ENCODE peak calls at places on chromosome 12, in eight cellular contexts. One of them, this sample, is unnamed. For H3K4me1, the result is how much of the 10 kb centered on the place peaks cover.

GRCh38 chr12:67630373-67631088 is 18.0 kb upstream of the DYRK2 start:
- DNase-seq in heart right ventricle: no peak
- DNase-seq in GM23248: no peak
- DNase-seq in mucosa of descending colon: peak
- DNase-seq in PC-3: peak
- DNase-seq in keratinocyte: no peak
- DNase-seq in suprapubic skin: no peak
- DNase-seq in IMR-90: no peak
- DNase-seq in this sample: peak

GRCh38 chr12:76586764-76587395 is 27.3 kb upstream of the OSBPL8 start:
- DNase-seq in heart right ventricle: peak
- DNase-seq in suprapubic skin: no peak
- DNase-seq in keratinocyte: no peak
- DNase-seq in PC-3: peak
- DNase-seq in mucosa of descending colon: no peak
- DNase-seq in GM23248: peak
- DNase-seq in IMR-90: peak
- DNase-seq in this sample: peak

GRCh38 chr12:50246873-50247612 is 36.3 kb downstream of the LIMA1 start:
- DNase-seq in IMR-90: peak
- DNase-seq in suprapubic skin: no peak
- DNase-seq in heart right ventricle: peak
- DNase-seq in PC-3: peak
- DNase-seq in keratinocyte: peak
- DNase-seq in GM23248: peak
- DNase-seq in mucosa of descending colon: peak
- DNase-seq in this sample: peak

GRCh38 chr12:57852620-57853509 is 6.3 kb upstream of the CTDSP2 start:
- DNase-seq in heart right ventricle: peak
- DNase-seq in keratinocyte: no peak
- DNase-seq in suprapubic skin: peak
- DNase-seq in PC-3: no peak
- DNase-seq in IMR-90: no peak
- DNase-seq in GM23248: no peak
- DNase-seq in mucosa of descending colon: no peak
- DNase-seq in this sample: no peak

GRCh38 chr12:114013601-114014345 is 47.6 kb upstream of the RBM19 start:
- DNase-seq in IMR-90: peak
- DNase-seq in PC-3: peak
- DNase-seq in heart right ventricle: peak
- DNase-seq in GM23248: peak
- DNase-seq in keratinocyte: no peak
- DNase-seq in suprapubic skin: no peak
- DNase-seq in mucosa of descending colon: no peak
- DNase-seq in this sample: no peak

GRCh38 chr12:81416571-81416970 is 338.7 kb downstream of the ACSS3 start:
- DNase-seq in IMR-90: no peak
- DNase-seq in keratinocyte: no peak
- DNase-seq in PC-3: no peak
- DNase-seq in GM23248: no peak
- DNase-seq in suprapubic skin: no peak
- DNase-seq in mucosa of descending colon: no peak
- DNase-seq in heart right ventricle: no peak
- DNase-seq in this sample: no peak

GRCh38 chr12:56157201-56158028 is 744 bp upstream of the MYL6 start:
- DNase-seq in keratinocyte: no peak
- DNase-seq in heart right ventricle: peak
- DNase-seq in suprapubic skin: peak
- DNase-seq in mucosa of descending colon: peak
- DNase-seq in PC-3: peak
- DNase-seq in GM23248: peak
- DNase-seq in IMR-90: peak
- DNase-seq in this sample: peak

GRCh38 chr12:11067514-11067913 is 5.4 kb upstream of the TAS2R46 start:
- DNase-seq in heart right ventricle: peak
- DNase-seq in PC-3: no peak
- DNase-seq in IMR-90: peak
- DNase-seq in suprapubic skin: no peak
- DNase-seq in keratinocyte: no peak
- DNase-seq in mucosa of descending colon: no peak
- DNase-seq in GM23248: peak
- DNase-seq in this sample: peak

GRCh38 chr12:93318720-93319522 is 58.8 kb upstream of the NUDT4 start:
- DNase-seq in GM23248: peak
- DNase-seq in suprapubic skin: no peak
- DNase-seq in heart right ventricle: no peak
- DNase-seq in mucosa of descending colon: no peak
- DNase-seq in PC-3: no peak
- DNase-seq in keratinocyte: no peak
- DNase-seq in IMR-90: no peak
- DNase-seq in this sample: no peak

GRCh38 chr12:49827351-49828099 is 688 bp downstream of the NCKAP5L start:
- DNase-seq in keratinocyte: no peak
- DNase-seq in PC-3: peak
- DNase-seq in IMR-90: peak
- DNase-seq in mucosa of descending colon: peak
- DNase-seq in GM23248: peak
- DNase-seq in suprapubic skin: no peak
- DNase-seq in heart right ventricle: peak
- DNase-seq in this sample: peak

GRCh38 chr12:25830456-25830855 is 128.0 kb upstream of the RASSF8 start:
- DNase-seq in keratinocyte: no peak
- DNase-seq in suprapubic skin: no peak
- DNase-seq in mucosa of descending colon: no peak
- DNase-seq in IMR-90: no peak
- DNase-seq in heart right ventricle: no peak
- DNase-seq in PC-3: no peak
- DNase-seq in GM23248: peak
- DNase-seq in this sample: no peak

GRCh38 chr12:6122211-6122610 is 2.3 kb downstream of the VWF start:
- DNase-seq in mucosa of descending colon: no peak
- DNase-seq in IMR-90: no peak
- DNase-seq in GM23248: no peak
- DNase-seq in keratinocyte: no peak
- DNase-seq in heart right ventricle: no peak
- DNase-seq in PC-3: no peak
- DNase-seq in suprapubic skin: no peak
- DNase-seq in this sample: no peak

GRCh38 chr12:47889040-47889439 is 15.8 kb downstream of the VDR start:
- DNase-seq in IMR-90: no peak
- DNase-seq in PC-3: no peak
- DNase-seq in heart right ventricle: no peak
- DNase-seq in keratinocyte: no peak
- DNase-seq in GM23248: peak
- DNase-seq in mucosa of descending colon: no peak
- DNase-seq in suprapubic skin: no peak
- DNase-seq in this sample: peak

GRCh38 chr12:76398106-76398505 is 49.9 kb upstream of the BBS10 start:
- DNase-seq in IMR-90: no peak
- DNase-seq in mucosa of descending colon: no peak
- DNase-seq in keratinocyte: no peak
- DNase-seq in PC-3: no peak
- DNase-seq in suprapubic skin: no peak
- DNase-seq in GM23248: peak
- DNase-seq in heart right ventricle: no peak
- DNase-seq in this sample: no peak

GRCh38 chr12:103114296-103115055 is 157.0 kb downstream of the ASCL1 start:
- DNase-seq in mucosa of descending colon: no peak
- DNase-seq in heart right ventricle: no peak
- DNase-seq in PC-3: no peak
- DNase-seq in IMR-90: no peak
- DNase-seq in keratinocyte: no peak
- DNase-seq in suprapubic skin: no peak
- DNase-seq in GM23248: no peak
- DNase-seq in this sample: no peak

GRCh38 chr12:9864913-9865675 is 4.1 kb downstream of the CLEC2B start:
- DNase-seq in heart right ventricle: no peak
- DNase-seq in GM23248: no peak
- DNase-seq in PC-3: no peak
- DNase-seq in suprapubic skin: no peak
- DNase-seq in keratinocyte: no peak
- DNase-seq in IMR-90: no peak
- DNase-seq in mucosa of descending colon: no peak
- DNase-seq in this sample: no peak

GRCh38 chr12:18158774-18159557 is 69.0 kb upstream of the RERGL start:
- DNase-seq in mucosa of descending colon: no peak
- DNase-seq in GM23248: peak
- DNase-seq in IMR-90: peak
- DNase-seq in suprapubic skin: no peak
- DNase-seq in PC-3: peak
- DNase-seq in keratinocyte: no peak
- DNase-seq in heart right ventricle: no peak
- DNase-seq in this sample: peak

GRCh38 chr12:10102322-10102721 is 3.5 kb upstream of the CLEC1A start:
- DNase-seq in suprapubic skin: no peak
- DNase-seq in GM23248: no peak
- DNase-seq in heart right ventricle: no peak
- DNase-seq in PC-3: no peak
- DNase-seq in mucosa of descending colon: no peak
- DNase-seq in IMR-90: no peak
- DNase-seq in keratinocyte: no peak
- DNase-seq in this sample: no peak

GRCh38 chr12:104566244-104566993 is 109.7 kb downstream of the CHST11 start:
- DNase-seq in suprapubic skin: no peak
- DNase-seq in mucosa of descending colon: no peak
- DNase-seq in heart right ventricle: no peak
- DNase-seq in PC-3: no peak
- DNase-seq in IMR-90: no peak
- DNase-seq in GM23248: peak
- DNase-seq in keratinocyte: no peak
- DNase-seq in this sample: no peak

GRCh38 chr12:115135800-115136211 is 451.8 kb upstream of the TBX3 start:
- DNase-seq in IMR-90: peak
- DNase-seq in suprapubic skin: peak
- DNase-seq in heart right ventricle: peak
- DNase-seq in GM23248: peak
- DNase-seq in PC-3: no peak
- DNase-seq in keratinocyte: no peak
- DNase-seq in mucosa of descending colon: peak
- DNase-seq in this sample: peak

GRCh38 chr12:116091579-116091978 is 185.9 kb downstream of the MED13L start:
- DNase-seq in suprapubic skin: no peak
- DNase-seq in PC-3: no peak
- DNase-seq in mucosa of descending colon: no peak
- DNase-seq in GM23248: peak
- DNase-seq in keratinocyte: no peak
- DNase-seq in heart right ventricle: no peak
- DNase-seq in IMR-90: no peak
- DNase-seq in this sample: no peak

DNA sequence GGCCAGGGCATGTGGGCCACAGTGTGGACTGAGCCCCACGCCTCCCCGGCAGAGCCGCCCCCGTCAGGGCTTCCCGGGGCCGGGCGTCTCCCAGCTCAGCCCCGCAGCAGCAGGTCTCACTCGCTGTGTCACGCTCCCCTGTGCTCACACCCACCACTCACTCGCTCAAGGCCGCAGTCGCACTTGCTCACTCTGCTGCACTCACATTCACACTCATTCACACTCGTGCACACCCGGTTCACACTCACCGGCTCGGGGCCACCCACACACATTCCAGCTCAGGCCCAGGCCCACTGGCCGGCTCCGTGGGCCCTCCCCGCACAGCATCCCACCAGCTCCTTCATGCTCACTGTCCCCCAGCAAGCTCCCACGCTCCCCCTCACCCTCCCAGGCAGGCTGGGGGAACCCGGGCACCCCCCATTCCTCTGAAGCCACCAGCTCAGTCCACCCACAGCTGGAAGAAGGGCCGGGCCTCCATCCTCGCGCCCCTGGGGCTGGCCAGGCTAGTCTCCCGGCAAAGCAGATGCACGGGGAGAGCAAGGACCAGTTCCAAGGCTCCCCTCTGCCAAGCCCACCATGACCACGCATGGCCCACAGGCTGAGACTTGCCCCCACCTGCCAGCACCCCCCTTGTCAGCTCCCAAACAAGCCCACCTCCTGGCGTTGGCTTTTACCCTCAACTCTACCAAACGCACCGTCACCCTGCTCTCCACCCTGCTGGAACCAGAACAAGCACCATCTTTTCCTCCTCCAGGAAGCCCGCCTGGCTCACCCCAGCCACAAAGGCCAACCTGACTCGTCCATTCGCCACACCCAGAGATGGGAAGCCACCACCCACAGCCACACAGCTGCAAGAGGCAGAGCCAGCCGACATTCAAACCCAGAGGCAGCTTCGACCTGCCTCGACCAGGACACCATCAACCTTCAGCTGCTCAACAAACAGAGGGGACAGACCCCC is 28.0 kb downstream of the NCOR2 start:
- DNase-seq in mucosa of descending colon: no peak
- DNase-seq in suprapubic skin: no peak
- DNase-seq in keratinocyte: no peak
- DNase-seq in GM23248: peak
- DNase-seq in PC-3: no peak
- DNase-seq in heart right ventricle: no peak
- DNase-seq in IMR-90: no peak
- DNase-seq in this sample: no peak
- H3K4me1 ChIP-seq in mucosa of descending colon: under half
- H3K4me1 ChIP-seq in suprapubic skin: half or more
- H3K4me1 ChIP-seq in keratinocyte: under half
- H3K4me1 ChIP-seq in GM23248: under half
- H3K4me1 ChIP-seq in PC-3: under half
- H3K4me1 ChIP-seq in heart right ventricle: under half
- H3K4me1 ChIP-seq in IMR-90: under half
- H3K4me1 ChIP-seq in this sample: under half

GRCh38 chr12:123337053-123337452 is 27.6 kb downstream of the SBNO1 start:
- DNase-seq in keratinocyte: no peak
- DNase-seq in PC-3: no peak
- DNase-seq in GM23248: no peak
- DNase-seq in suprapubic skin: no peak
- DNase-seq in heart right ventricle: no peak
- DNase-seq in IMR-90: no peak
- DNase-seq in mucosa of descending colon: no peak
- DNase-seq in this sample: no peak
- H3K4me1 ChIP-seq in keratinocyte: under half
- H3K4me1 ChIP-seq in PC-3: under half
- H3K4me1 ChIP-seq in GM23248: under half
- H3K4me1 ChIP-seq in suprapubic skin: under half
- H3K4me1 ChIP-seq in heart right ventricle: under half
- H3K4me1 ChIP-seq in IMR-90: under half
- H3K4me1 ChIP-seq in mucosa of descending colon: under half
- H3K4me1 ChIP-seq in this sample: under half

DNA sequence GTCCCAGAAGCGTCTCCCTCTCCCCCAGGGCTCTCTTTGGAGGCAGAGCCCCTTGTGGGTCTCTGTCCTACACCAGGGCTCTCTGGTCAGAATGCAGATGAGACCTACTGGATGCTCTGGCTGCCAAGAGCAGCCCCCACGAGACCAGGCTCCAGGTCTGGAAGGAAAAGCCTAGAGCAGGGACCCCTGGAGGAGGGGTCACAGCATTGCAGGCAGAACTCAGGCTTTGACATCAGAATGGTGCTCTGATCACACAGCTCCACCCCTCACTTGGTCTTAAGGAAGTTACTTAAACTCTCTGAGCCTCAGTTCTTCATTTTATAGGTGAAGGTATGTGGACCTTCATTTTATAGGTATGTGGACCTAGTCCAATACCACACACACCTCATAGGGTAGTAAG is 83.1 kb downstream of the ARL6IP4 start:
- DNase-seq in suprapubic skin: no peak
- DNase-seq in keratinocyte: no peak
- DNase-seq in GM23248: peak
- DNase-seq in PC-3: peak
- DNase-seq in heart right ventricle: no peak
- DNase-seq in mucosa of descending colon: no peak
- DNase-seq in IMR-90: peak
- DNase-seq in this sample: no peak
- H3K4me1 ChIP-seq in suprapubic skin: half or more
- H3K4me1 ChIP-seq in keratinocyte: under half
- H3K4me1 ChIP-seq in GM23248: under half
- H3K4me1 ChIP-seq in PC-3: under half
- H3K4me1 ChIP-seq in heart right ventricle: half or more
- H3K4me1 ChIP-seq in mucosa of descending colon: under half
- H3K4me1 ChIP-seq in IMR-90: under half
- H3K4me1 ChIP-seq in this sample: under half

GRCh38 chr12:3177778-3178435 is 100.7 kb downstream of the TSPAN9 start:
- DNase-seq in PC-3: no peak
- DNase-seq in GM23248: no peak
- DNase-seq in mucosa of descending colon: no peak
- DNase-seq in heart right ventricle: no peak
- DNase-seq in keratinocyte: no peak
- DNase-seq in IMR-90: no peak
- DNase-seq in suprapubic skin: no peak
- DNase-seq in this sample: no peak
- H3K4me1 ChIP-seq in PC-3: under half
- H3K4me1 ChIP-seq in GM23248: under half
- H3K4me1 ChIP-seq in mucosa of descending colon: under half
- H3K4me1 ChIP-seq in heart right ventricle: under half
- H3K4me1 ChIP-seq in keratinocyte: under half
- H3K4me1 ChIP-seq in IMR-90: under half
- H3K4me1 ChIP-seq in suprapubic skin: under half
- H3K4me1 ChIP-seq in this sample: under half